ENCODE peak calls at places on chromosomes 3 and 15, in four cellular contexts. D is WERI-Rb-1, L is dorsolateral prefrontal cortex, W is breast epithelium. H is an unnamed sample.

GRCh38 chr3:122533931-122534334 is 19.2 kb upstream of the KPNA1 start:
- DNase-seq in D (no peak), L (no peak), W (peak), H (no peak)

GRCh38 chr3:69250014-69250413 is 127.6 kb upstream of the LMOD3 start:
- DNase-seq in D (no peak), L (no peak), W (no peak), H (peak)

GRCh38 chr3:115227046-115227445 is 80.0 kb upstream of the ZBTB20 start:
- DNase-seq in D (no peak), L (no peak), W (no peak), H (no peak)

GRCh38 chr3:62044874-62045273 is 328.5 kb downstream of the FEZF2 start:
- DNase-seq in D (no peak), L (no peak), W (no peak), H (no peak)

GRCh38 chr15:78915341-78916087 is 29.3 kb downstream of the CTSH start:
- DNase-seq in D (no peak), L (no peak), W (no peak), H (no peak)

GRCh38 chr3:43871627-43872245 is 181.0 kb downstream of the ABHD5 start:
- DNase-seq in D (no peak), L (no peak), W (no peak), H (no peak)

GRCh38 chr15:75591655-75592364 is 12.7 kb upstream of the PTPN9 start:
- DNase-seq in D (no peak), L (no peak), W (no peak), H (no peak)

GRCh38 chr3:189937302-189938255 is 183.1 kb downstream of the P3H2 start:
- DNase-seq in D (no peak), L (no peak), W (peak), H (peak)

GRCh38 chr3:15460891-15461524 is 33.6 kb downstream of the EAF1 start:
- DNase-seq in D (peak), L (no peak), W (no peak), H (no peak)

GRCh38 chr3:190586631-190587000 is 72.7 kb downstream of the IL1RAP start:
- DNase-seq in D (no peak), L (no peak), W (no peak), H (no peak)

GRCh38 chr3:41200669-41201021 is 1.3 kb downstream of the CTNNB1 start:
- DNase-seq in D (no peak), L (no peak), W (peak), H (peak)

GRCh38 chr3:156615592-156616173 is 58.7 kb upstream of the TIPARP start:
- DNase-seq in D (no peak), L (no peak), W (peak), H (no peak)

GRCh38 chr15:84598250-84598649 is 2.6 kb upstream of the ZSCAN2 start:
- DNase-seq in D (peak), L (no peak), W (no peak), H (peak)

GRCh38 chr3:69326821-69327433 is 59.0 kb downstream of the FRMD4B start:
- DNase-seq in D (no peak), L (no peak), W (no peak), H (no peak)

GRCh38 chr3:197465996-197466549 is 89.7 kb downstream of the BDH1 start:
- DNase-seq in D (no peak), L (no peak), W (no peak), H (no peak)

GRCh38 chr3:150351398-150351797 is 56.7 kb upstream of the TSC22D2 start:
- DNase-seq in D (no peak), L (no peak), W (no peak), H (no peak)

GRCh38 chr3:177574232-177574856 is 377.1 kb upstream of the TBL1XR1 start:
- DNase-seq in D (no peak), L (no peak), W (no peak), H (no peak)

GRCh38 chr3:43998374-43998840 is 243.3 kb upstream of the TOPAZ1 start:
- DNase-seq in D (no peak), L (no peak), W (no peak), H (no peak)

GRCh38 chr3:178063475-178063874 is 472.8 kb upstream of the KCNMB2 start:
- DNase-seq in D (no peak), L (no peak), W (no peak), H (peak)

GRCh38 chr15:62067448-62068044 is 769 bp downstream of the C2CD4A start:
- DNase-seq in D (peak), L (no peak), W (no peak), H (no peak)

GRCh38 chr15:40333922-40334492 is 6.7 kb downstream of the CCDC9B start:
- DNase-seq in D (peak), L (no peak), W (peak), H (peak)

GRCh38 chr3:66403268-66403990 is 97.4 kb downstream of the LRIG1 start:
- DNase-seq in D (no peak), L (no peak), W (no peak), H (no peak)

GRCh38 chr3:52434491-52435115 is 10.3 kb downstream of the SEMA3G start:
- DNase-seq in D (peak), L (no peak), W (no peak), H (no peak)

GRCh38 chr3:78734048-78734637 is 1033.7 kb downstream of the ROBO1 start:
- DNase-seq in D (no peak), L (no peak), W (no peak), H (peak)

GRCh38 chr3:75655501-75655904 is 8.6 kb upstream of the FRG2C start:
- DNase-seq in D (no peak), L (no peak), W (no peak), H (no peak)

GRCh38 chr15:76181705-76182107 is 121.9 kb downstream of the TMEM266 start:
- DNase-seq in D (no peak), L (no peak), W (no peak), H (no peak)

GRCh38 chr3:121542924-121543323 is 2.9 kb downstream of the POLQ start:
- DNase-seq in D (no peak), L (no peak), W (no peak), H (no peak)

GRCh38 chr3:35743218-35743617 is 103.9 kb downstream of the ARPP21 start:
- DNase-seq in D (no peak), L (no peak), W (no peak), H (no peak)

GRCh38 chr3:192060160-192060783 is 599.3 kb downstream of the PYDC2 start:
- DNase-seq in D (peak), L (no peak), W (no peak), H (no peak)

GRCh38 chr3:7750296-7750695 is 751.3 kb upstream of the LMCD1 start:
- DNase-seq in D (no peak), L (no peak), W (no peak), H (no peak)

DNA sequence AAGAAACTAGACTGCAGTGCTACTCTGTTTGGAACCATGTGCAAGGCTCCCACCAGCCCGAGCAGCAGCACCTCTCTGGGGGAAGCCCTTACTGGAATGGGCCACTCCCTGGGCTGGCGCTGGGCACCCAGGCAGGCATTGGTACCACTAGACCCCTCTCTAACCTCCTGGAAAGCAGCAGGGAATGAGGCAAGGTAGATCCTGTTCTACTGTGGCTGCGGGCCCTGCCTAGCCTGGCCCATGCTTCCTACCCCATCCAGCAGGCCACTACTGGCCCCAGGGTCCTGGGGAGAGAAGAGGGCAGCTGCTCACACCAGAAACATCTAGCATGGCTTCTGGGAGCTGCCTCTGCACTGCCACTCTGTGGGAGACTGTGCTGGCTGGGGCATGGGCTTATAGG is 44.8 kb downstream of the MESD start:
- DNase-seq in D (no peak), L (no peak), W (no peak), H (no peak)
- H3K27ac ChIP-seq in D (no peak), L (no peak), W (no peak), H (no peak)

GRCh38 chr3:169245631-169246030 is 417.9 kb downstream of the MECOM start:
- DNase-seq in D (no peak), L (no peak), W (no peak), H (no peak)

GRCh38 chr3:169246158-169246557 is 417.4 kb downstream of the MECOM start:
- DNase-seq in D (no peak), L (no peak), W (no peak), H (no peak)

GRCh38 chr3:169243122-169243521 is 420.4 kb downstream of the MECOM start:
- DNase-seq in D (no peak), L (no peak), W (no peak), H (no peak)

GRCh38 chr3:169243579-169243978 is 419.9 kb downstream of the MECOM start:
- DNase-seq in D (no peak), L (no peak), W (no peak), H (no peak)

GRCh38 chr3:169244119-169244864 is 419.2 kb downstream of the MECOM start:
- DNase-seq in D (no peak), L (no peak), W (no peak), H (peak)
- H3K27ac ChIP-seq in D (no peak), L (no peak), W (no peak), H (no peak)

GRCh38 chr3:72383230-72383629 is 465.0 kb downstream of the SHQ1 start:
- DNase-seq in D (no peak), L (no peak), W (no peak), H (no peak)

GRCh38 chr3:72384602-72385001 is 463.6 kb downstream of the SHQ1 start:
- DNase-seq in D (no peak), L (no peak), W (no peak), H (no peak)

GRCh38 chr3:72385172-72385571 is 463.1 kb downstream of the SHQ1 start:
- DNase-seq in D (no peak), L (no peak), W (no peak), H (no peak)

GRCh38 chr3:72382460-72382859 is 465.8 kb downstream of the SHQ1 start:
- DNase-seq in D (no peak), L (no peak), W (no peak), H (no peak)

GRCh38 chr3:72383896-72384295 is 464.3 kb downstream of the SHQ1 start:
- DNase-seq in D (no peak), L (no peak), W (no peak), H (no peak)
- H3K27ac ChIP-seq in D (no peak), L (peak), W (no peak), H (no peak)

GRCh38 chr15:60590935-60591490 is 112.1 kb upstream of the ICE2 start:
- DNase-seq in D (peak), L (peak), W (peak), H (peak)
- H3K27ac ChIP-seq in D (peak), L (peak), W (peak), H (peak)

GRCh38 chr15:26037369-26037768 is 174.2 kb upstream of the ATP10A start:
- DNase-seq in D (no peak), L (no peak), W (no peak), H (no peak)
- H3K27ac ChIP-seq in D (no peak), L (no peak), W (no peak), H (no peak)

GRCh38 chr15:49379996-49380395 is 43.0 kb upstream of the FGF7 start:
- DNase-seq in D (no peak), L (no peak), W (no peak), H (no peak)

GRCh38 chr15:49380912-49381311 is 42.1 kb upstream of the FGF7 start:
- DNase-seq in D (peak), L (no peak), W (no peak), H (no peak)

GRCh38 chr15:49382394-49382793 is 40.6 kb upstream of the FGF7 start:
- DNase-seq in D (no peak), L (no peak), W (no peak), H (no peak)

GRCh38 chr15:49387471-49387870 is 35.6 kb upstream of the FGF7 start:
- DNase-seq in D (no peak), L (no peak), W (no peak), H (no peak)

DNA sequence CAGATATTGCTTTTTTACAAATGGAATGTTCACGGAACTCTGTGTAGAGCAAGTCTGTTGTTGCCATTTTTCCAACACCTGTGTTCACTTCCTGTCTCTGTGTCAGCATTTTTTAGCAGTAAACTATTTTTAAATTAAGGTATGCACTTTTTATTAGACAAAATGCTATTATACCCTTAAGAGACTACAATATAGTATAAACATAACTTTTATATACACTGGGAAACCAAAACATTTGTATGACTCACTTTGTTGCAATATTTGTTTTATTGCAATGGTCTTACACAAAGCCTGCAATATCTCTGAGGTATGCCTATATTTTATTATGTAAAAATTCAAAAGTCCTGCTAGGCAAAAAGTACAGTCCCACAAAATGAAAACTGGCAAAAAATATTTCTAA is 39.8 kb upstream of the FGF7 start:
- DNase-seq in D (no peak), L (no peak), W (no peak), H (no peak)
- H3K27ac ChIP-seq in D (no peak), L (no peak), W (no peak), H (no peak)

H was measured in SJCRH30.